ENCODE peak calls at places on chromosomes 11 and 22, in six cellular contexts. X, J, O, V, Z and E are unnamed samples.

GRCh38 chr11:64593156-64594105 is 2.4 kb downstream of the SLC22A12 start:
- DNase-seq in X (no peak), J (no peak), O (no peak), V (no peak), Z (no peak), E (no peak)

GRCh38 chr22:49189871-49190270 is 637.8 kb downstream of the BRD1 start:
- DNase-seq in X (no peak), J (no peak), O (no peak), V (no peak), Z (no peak), E (no peak)

GRCh38 chr11:33829430-33830141 is 55.3 kb upstream of the FBXO3 start:
- DNase-seq in X (peak; percentile 52), J (peak; percentile 24), O (peak; percentile 39), V (peak; percentile 82), Z (no peak), E (peak; percentile 72)

GRCh38 chr11:111148116-111148515 is 97.4 kb upstream of the POU2AF2 start:
- DNase-seq in X (no peak), J (no peak), O (no peak), V (peak; percentile 18), Z (no peak), E (no peak)

GRCh38 chr11:1826552-1827094 is 8.2 kb upstream of the SYT8 start:
- DNase-seq in X (no peak), J (peak; percentile 22), O (no peak), V (peak; percentile 93), Z (peak; percentile 73), E (no peak)

GRCh38 chr11:14908214-14908880 is 16.3 kb upstream of the CYP2R1 start:
- DNase-seq in X (no peak), J (no peak), O (no peak), V (peak; percentile 62), Z (no peak), E (peak; percentile 39)

GRCh38 chr11:8223513-8223899 is 40.2 kb downstream of the LMO1 start:
- DNase-seq in X (no peak), J (no peak), O (no peak), V (peak; percentile 7), Z (no peak), E (no peak)

GRCh38 chr22:37178350-37179125 is 9.5 kb downstream of the C1QTNF6 start:
- DNase-seq in X (no peak), J (no peak), O (no peak), V (peak; percentile 69), Z (no peak), E (no peak)

GRCh38 chr22:24768537-24769374 is 5.8 kb downstream of the PIWIL3 start:
- DNase-seq in X (peak; percentile 60), J (no peak), O (peak; percentile 32), V (peak; percentile 71), Z (no peak), E (peak; percentile 64)

GRCh38 chr11:2258501-2259465 is 11.6 kb downstream of the ASCL2 start:
- DNase-seq in X (no peak), J (no peak), O (no peak), V (no peak), Z (peak; percentile 76), E (peak; percentile 36)

GRCh38 chr11:62245271-62245753 is 3.3 kb downstream of the SCGB1D2 start:
- DNase-seq in X (no peak), J (no peak), O (no peak), V (peak; percentile 40), Z (no peak), E (no peak)

GRCh38 chr22:38273135-38273761 is 438 bp upstream of the TMEM184B start:
- DNase-seq in X (no peak), J (no peak), O (no peak), V (peak; percentile 27), Z (no peak), E (no peak)

GRCh38 chr11:1057806-1058205 is 16.9 kb upstream of the MUC2 start:
- DNase-seq in X (no peak), J (peak; percentile 7), O (no peak), V (no peak), Z (no peak), E (peak; percentile 44)

GRCh38 chr11:18578975-18579598 is 9.4 kb downstream of the UEVLD start:
- DNase-seq in X (no peak), J (no peak), O (no peak), V (no peak), Z (no peak), E (peak; percentile 55)

GRCh38 chr22:39534092-39534506 is 1.6 kb upstream of the RPS19BP1 start:
- DNase-seq in X (no peak), J (no peak), O (no peak), V (no peak), Z (no peak), E (no peak)

GRCh38 chr11:134228625-134229024 is 4.2 kb downstream of the VPS26B start:
- DNase-seq in X (no peak), J (no peak), O (no peak), V (no peak), Z (no peak), E (peak; percentile 81)

GRCh38 chr11:126061707-126062678 is 673 bp downstream of the CDON start:
- DNase-seq in X (peak; percentile 44), J (no peak), O (no peak), V (peak; percentile 36), Z (no peak), E (peak; percentile 47)

GRCh38 chr22:38935616-38936015 is 21.8 kb upstream of the APOBEC3A start:
- DNase-seq in X (no peak), J (no peak), O (no peak), V (no peak), Z (no peak), E (no peak)

GRCh38 chr11:11993814-11994213 is 14.6 kb downstream of the DKK3 start:
- DNase-seq in X (no peak), J (no peak), O (no peak), V (peak; percentile 69), Z (peak; percentile 71), E (no peak)

GRCh38 chr22:45579306-45579705 is 76.6 kb downstream of the FBLN1 start:
- DNase-seq in X (no peak), J (no peak), O (no peak), V (no peak), Z (no peak), E (no peak)

GRCh38 chr11:67255864-67256263 is 10.4 kb upstream of the GRK2 start:
- DNase-seq in X (no peak), J (no peak), O (no peak), V (no peak), Z (no peak), E (no peak)

GRCh38 chr11:10856689-10857603 is 907 bp downstream of the ZBED5 start:
- DNase-seq in X (peak; percentile 53), J (no peak), O (no peak), V (peak; percentile 36), Z (peak; percentile 77), E (peak; percentile 65)

GRCh38 chr11:97684486-97685439 is 1295.0 kb downstream of the JRKL start:
- DNase-seq in X (no peak), J (no peak), O (no peak), V (peak; percentile 13), Z (no peak), E (no peak)

GRCh38 chr11:71995726-71996291 is 2.9 kb upstream of the IL18BP start:
- DNase-seq in X (no peak), J (no peak), O (no peak), V (no peak), Z (no peak), E (no peak)

GRCh38 chr22:17410576-17410975 is 41.3 kb downstream of the CECR2 start:
- DNase-seq in X (no peak), J (no peak), O (no peak), V (peak; percentile 39), Z (no peak), E (no peak)

GRCh38 chr22:35643991-35644390 is 4.3 kb upstream of the APOL6 start:
- DNase-seq in X (no peak), J (no peak), O (no peak), V (no peak), Z (no peak), E (no peak)
- H3K4me3 ChIP-seq in X (no peak overlapping the region), J (no peak overlapping the region), O (no peak overlapping the region), V (no peak overlapping the region), Z (no peak overlapping the region), E (no peak overlapping the region)

DNA sequence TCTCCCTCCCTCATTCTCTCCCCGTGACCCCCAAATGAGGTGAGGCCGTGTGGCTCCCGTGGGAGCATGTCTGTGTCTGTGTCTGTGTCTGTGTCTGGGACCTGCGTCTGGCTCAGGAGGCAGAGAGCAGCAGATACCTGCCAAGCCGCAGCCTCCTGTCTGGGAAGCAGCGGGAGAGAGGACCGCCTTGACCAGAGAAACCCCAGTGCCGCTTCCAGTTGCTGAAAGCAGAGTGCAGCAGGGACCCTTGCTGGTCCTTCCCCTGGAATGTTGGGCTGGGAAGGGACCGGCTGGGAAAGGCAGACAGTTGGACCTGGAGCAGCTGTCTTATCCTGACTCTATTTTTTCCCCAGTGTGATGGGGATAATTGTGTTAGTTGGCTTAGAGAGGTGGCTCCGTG is 525 bp downstream of the CSDC2 start:
- DNase-seq in X (no peak), J (no peak), O (no peak), V (no peak), Z (no peak), E (no peak)
- H3K4me3 ChIP-seq in X (peak overlapping the region; percentile 19), J (peak overlapping the region; percentile 59), O (peak overlapping the region; percentile 84), V (peak overlapping the region; percentile 41), Z (no peak overlapping the region), E (no peak overlapping the region)

GRCh38 chr11:69915501-69916250 is 96.5 kb upstream of the FGF3 start:
- DNase-seq in X (peak; percentile 81), J (peak; percentile 85), O (no peak), V (peak; percentile 75), Z (peak; percentile 89), E (peak; percentile 87)
- H3K4me3 ChIP-seq in X (no peak overlapping the region), J (peak overlapping the region; percentile 24), O (peak overlapping the region; percentile 17), V (no peak overlapping the region), Z (peak overlapping the region; percentile 15), E (no peak overlapping the region)

GRCh38 chr11:44335052-44335894 is 25.3 kb upstream of the ALX4 start:
- DNase-seq in X (no peak), J (no peak), O (no peak), V (no peak), Z (no peak), E (no peak)
- H3K4me3 ChIP-seq in X (no peak overlapping the region), J (no peak overlapping the region), O (no peak overlapping the region), V (no peak overlapping the region), Z (no peak overlapping the region), E (no peak overlapping the region)

DNA sequence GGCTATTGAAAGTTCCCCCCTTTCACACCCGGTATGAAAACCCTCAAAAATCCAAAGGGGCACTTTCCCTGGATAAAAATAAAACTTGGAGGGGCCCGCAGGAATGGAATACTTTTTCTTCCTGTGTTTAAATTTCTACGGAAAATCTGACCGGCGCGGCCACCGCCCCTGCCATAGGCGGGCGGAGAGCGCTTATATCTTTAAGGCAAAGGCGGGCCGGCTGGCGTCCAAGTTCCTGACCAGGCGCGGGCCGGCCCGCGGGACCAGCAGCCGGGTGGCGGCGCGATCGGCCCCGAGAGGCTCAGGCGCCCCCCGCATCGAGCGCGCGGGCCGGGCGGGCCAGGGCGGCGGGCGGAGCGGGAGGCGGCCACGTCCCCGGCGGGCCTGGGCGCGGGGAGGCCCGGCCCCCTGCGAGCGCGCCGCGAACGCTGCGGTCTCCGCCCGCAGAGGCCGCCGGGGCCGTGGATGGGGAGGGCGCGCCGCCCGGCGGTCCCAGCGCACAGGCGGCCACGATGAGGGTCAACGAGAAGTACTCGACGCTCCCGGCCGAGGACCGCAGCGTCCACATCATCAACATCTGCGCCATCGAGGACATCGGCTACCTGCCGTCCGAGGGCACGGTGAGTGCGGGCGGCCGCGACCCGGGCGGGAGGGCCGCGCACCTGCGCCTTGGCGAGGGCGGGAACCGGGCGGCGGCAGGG is at the start of gene ANO1:
- DNase-seq in X (no peak), J (peak; percentile 47), O (no peak), V (no peak), Z (no peak), E (no peak)
- H3K4me3 ChIP-seq in X (no peak within 1 kb of the TSS), J (peak within 1 kb of the TSS; percentile 56), O (peak within 1 kb of the TSS; percentile 44), V (no peak within 1 kb of the TSS), Z (peak within 1 kb of the TSS; percentile 49), E (no peak within 1 kb of the TSS)